ENCODE peak calls at places on chromosomes 13 and 19, in four cellular contexts. K is GM06990; J is HCT116; B is activated CD8-positive, alpha-beta T cell treated with anti-CD3 and anti-CD28 coated beads for 36 hours. C is an unnamed sample.

GRCh38 chr13:42752731-42753130 is 28.7 kb upstream of the FAM216B start:
- DNase-seq in K (no peak), J (no peak), B (no peak), C (no peak)

GRCh38 chr13:24706886-24707585 is 26.8 kb downstream of the ATP12A start:
- DNase-seq in K (no peak), J (no peak), B (no peak), C (no peak)

GRCh38 chr19:29645911-29646310 is 19.4 kb upstream of the PLEKHF1 start:
- DNase-seq in K (no peak), J (no peak), B (no peak), C (no peak)

GRCh38 chr13:113653264-113654174 is 4.5 kb downstream of the ATP4B start:
- DNase-seq in K (no peak), J (no peak), B (peak), C (no peak)

GRCh38 chr19:10866495-10866894 is 4.9 kb upstream of the CARM1 start:
- DNase-seq in K (no peak), J (no peak), B (no peak), C (no peak)

GRCh38 chr19:11136400-11137101 is 19.0 kb downstream of the SPC24 start:
- DNase-seq in K (no peak), J (no peak), B (no peak), C (peak)

GRCh38 chr19:48962029-48962848 is 2.9 kb upstream of the FTL start:
- DNase-seq in K (peak), J (no peak), B (peak), C (peak)

GRCh38 chr19:47713046-47714021 is at the start of gene EHD2:
- DNase-seq in K (no peak), J (no peak), B (peak), C (peak)

GRCh38 chr13:92355213-92355612 is 871.4 kb upstream of the GPC6 start:
- DNase-seq in K (no peak), J (no peak), B (no peak), C (no peak)
- TF ChIP-seq CTCF in K (no peak), J (no peak), B (no peak), C (no peak)

GRCh38 chr13:30564489-30564888 is 53.2 kb upstream of the USPL1 start:
- DNase-seq in K (no peak), J (no peak), B (no peak), C (no peak)

GRCh38 chr13:30561506-30561905 is 56.2 kb upstream of the USPL1 start:
- DNase-seq in K (no peak), J (no peak), B (no peak), C (no peak)

DNA sequence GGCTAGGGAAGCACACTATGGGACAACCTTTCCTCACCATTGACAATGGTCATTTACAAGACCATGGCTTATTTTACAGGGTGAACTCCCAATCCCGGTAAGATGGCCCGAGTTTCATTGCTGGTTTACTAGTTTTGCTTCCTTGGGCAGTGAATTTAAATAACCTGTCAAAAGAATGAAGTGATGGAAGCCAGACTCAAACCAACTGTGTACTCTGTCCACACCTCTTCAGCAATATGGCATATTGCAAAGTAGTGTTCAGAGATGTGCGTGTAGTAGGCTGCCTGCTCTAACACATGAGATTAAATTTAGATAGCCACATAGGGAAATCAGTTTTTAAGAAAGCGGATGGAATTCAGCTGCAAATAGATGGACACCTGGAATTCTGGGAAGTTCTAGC is 58.4 kb upstream of the USPL1 start:
- DNase-seq in K (no peak), J (no peak), B (no peak), C (no peak)
- TF ChIP-seq CTCF in K (no peak), J (no peak), B (no peak), C (no peak)

GRCh38 chr13:103190841-103191240 is 124.6 kb upstream of the SLC10A2 start:
- DNase-seq in K (no peak), J (no peak), B (no peak), C (no peak)

GRCh38 chr13:103187621-103188020 is 121.4 kb upstream of the SLC10A2 start:
- DNase-seq in K (no peak), J (no peak), B (no peak), C (no peak)

GRCh38 chr13:103184413-103184812 is 118.2 kb upstream of the SLC10A2 start:
- DNase-seq in K (peak), J (no peak), B (no peak), C (no peak)

GRCh38 chr13:103188688-103189326 is 122.6 kb upstream of the SLC10A2 start:
- DNase-seq in K (no peak), J (no peak), B (no peak), C (peak)
- TF ChIP-seq CTCF in K (peak), J (peak), B (peak), C (peak)

DNA sequence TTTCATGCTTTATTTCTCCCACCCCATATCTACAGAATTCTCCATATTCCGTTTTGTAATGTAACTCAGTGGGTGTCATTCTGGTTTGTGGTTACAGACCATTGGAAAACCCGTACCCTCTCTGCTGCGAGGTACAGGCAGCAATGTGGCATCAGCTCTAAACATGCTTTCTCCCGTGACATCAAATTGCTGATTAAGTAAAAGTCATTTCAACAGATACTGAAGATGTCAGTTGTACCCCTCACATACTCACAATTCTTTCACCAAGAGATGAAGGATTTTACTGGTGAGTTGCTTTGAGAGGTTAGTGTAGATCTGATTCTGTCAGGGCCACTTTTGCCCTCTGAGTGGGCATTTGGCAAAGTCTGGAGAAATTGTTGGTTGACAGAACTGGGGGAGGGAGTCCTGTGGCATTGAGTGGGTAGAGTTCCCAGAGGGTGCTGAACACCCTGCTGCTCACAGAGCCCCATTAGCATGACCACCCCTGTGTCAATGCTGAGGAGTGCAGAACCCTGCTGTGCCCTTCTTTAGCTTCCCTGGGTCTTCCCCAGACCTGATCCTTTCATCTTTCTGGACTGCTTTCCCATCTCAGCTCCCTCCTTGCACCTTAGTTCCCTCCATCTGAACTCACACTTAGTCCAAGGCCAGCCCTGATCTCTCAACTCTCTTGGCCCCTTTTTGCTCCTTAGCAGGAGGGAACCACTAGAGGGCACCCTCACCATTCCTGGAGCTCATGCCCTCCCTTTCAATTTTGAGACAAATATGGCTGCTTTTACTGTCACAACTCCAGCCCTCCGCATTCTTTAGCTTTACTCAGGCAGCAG is 39.9 kb upstream of the CEACAM8 start:
- DNase-seq in K (peak), J (peak), B (peak), C (peak)
- TF ChIP-seq CTCF in K (peak), J (peak), B (peak), C (peak)

DNA sequence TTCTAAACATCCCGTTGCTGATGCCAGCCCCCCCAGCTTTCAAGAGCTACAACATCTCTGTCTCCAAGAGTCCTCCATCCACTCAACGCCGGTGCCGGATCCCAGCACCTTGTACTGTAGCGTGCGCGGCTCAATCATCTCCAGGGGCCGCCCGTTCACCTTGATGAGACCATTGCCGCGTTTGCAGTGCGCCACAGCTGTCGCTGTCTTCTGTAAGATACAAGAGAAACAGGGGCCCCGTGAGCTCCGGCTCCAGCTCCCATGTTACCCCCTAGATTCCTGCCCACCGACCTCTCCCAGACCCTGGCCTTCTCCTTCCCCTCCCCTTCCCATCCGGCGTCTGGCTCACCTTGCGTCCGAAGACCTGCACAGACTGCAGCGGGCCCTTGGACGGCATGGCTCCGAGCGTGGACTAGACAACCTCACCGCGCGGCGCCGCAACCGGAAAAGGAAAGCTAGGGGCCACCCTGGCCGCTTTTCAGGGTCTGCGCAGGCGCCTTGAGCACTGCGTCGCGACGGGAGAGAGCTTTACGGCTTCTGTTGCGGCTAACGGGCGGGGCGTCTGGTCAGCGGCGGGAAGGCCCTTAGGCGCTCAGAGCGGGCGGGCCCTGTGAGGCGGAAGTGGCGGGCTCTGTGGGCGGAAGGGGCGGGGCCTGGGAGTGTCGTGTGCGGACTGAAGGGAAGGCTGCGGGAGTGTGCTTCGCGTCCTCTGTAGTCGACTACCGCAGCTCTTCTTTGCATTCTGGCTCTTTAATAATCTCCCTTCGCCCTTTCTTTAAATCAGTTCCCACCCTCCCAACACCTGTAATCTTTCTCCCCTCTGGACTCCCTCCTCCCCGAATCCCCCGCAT is at the start of gene RPS16:
- DNase-seq in K (peak), J (peak), B (peak), C (peak)
- TF ChIP-seq CTCF in K (no peak), J (no peak), B (no peak), C (no peak)

DNA sequence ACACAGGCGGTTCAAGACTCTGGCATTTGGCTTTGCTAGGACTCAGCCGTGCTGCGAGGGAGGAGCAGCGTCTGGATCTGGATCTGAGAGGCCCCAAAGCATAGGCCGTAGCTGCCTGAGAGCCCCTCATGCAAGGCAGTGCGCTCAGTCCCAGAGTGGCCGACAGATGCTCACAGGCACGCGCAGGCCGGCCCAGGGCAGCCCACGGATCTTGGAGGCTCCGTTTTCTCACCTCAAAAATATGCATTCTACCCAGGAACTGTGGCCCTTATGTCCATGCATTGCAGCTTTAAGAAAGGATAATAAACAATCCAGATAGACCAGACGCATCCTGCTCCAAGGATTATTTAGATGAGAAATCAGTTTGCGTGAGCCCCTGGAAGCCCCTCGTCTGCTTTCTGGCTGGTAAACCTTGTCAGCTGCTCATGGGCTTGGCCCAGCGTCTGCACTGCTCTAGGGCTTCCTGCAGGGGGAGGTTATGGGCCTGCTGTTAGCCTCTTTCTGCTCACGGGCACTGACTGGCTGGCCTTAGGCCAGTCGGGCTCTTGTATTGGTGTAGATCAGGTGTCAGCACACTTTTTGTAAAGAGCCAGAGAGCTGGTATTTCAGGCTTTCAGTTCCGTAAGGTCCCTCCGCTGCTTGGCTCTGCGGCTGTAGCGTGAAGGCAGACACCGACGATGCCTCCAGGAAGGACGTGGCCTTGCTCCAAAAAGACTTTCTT is 24.2 kb downstream of the TEX29 start:
- DNase-seq in K (no peak), J (no peak), B (no peak), C (no peak)
- TF ChIP-seq CTCF in K (no peak), J (peak), B (no peak), C (no peak)

DNA sequence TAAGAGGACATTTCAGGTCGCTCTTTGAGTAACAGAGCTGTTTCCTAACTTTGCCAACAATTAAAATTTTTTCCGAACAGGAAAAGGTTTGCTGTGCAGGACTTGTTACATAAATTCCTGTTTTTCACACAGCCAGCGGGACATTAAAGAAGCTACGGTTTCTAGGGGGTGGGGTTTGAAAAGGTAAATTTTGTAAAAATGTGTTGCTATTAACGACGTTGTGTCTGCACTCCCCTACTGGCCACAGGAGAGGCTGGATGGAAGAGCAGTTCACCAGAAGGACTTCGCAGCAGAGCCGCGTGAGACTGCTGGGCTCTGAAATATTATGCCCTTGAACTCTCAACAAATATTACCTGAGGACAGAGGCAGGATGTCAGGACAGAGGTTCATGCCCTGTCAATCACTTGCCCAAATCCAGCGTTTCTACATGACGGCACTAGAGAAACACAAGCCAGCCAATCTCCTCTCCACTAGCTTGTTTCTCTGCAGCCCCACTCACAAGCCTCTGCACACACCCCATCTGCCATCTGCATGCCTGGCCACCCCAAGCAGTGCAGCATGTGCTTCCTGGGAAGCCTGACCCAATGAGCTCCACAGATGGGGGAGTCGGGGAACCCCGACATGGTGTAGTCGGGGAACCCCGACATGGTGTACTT is 102.0 kb downstream of the FOXO1 start:
- DNase-seq in K (peak), J (no peak), B (peak), C (peak)
- TF ChIP-seq CTCF in K (no peak), J (no peak), B (no peak), C (no peak)